ENCODE peak calls at places on chromosomes 5 and 9, in eight cellular contexts. E is fibroblast of mammary gland; W is A673; O is colonic mucosa; Z is NB4; Q is fibroblast of lung; S is naive thymus-derived CD4-positive, alpha-beta T cell; H is OCI-LY7. Y is an unnamed sample.

GRCh38 chr5:154132718-154133307 is 57.7 kb upstream of the GALNT10 start:
- DNase-seq in Z (no peak), O (no peak), H (no peak), Q (no peak), E (no peak), W (no peak), S (no peak), Y (no peak)

GRCh38 chr5:56116599-56117131 is 116.5 kb downstream of the ANKRD55 start:
- DNase-seq in Z (peak; percentile 83), O (no peak), W (no peak), S (no peak), Q (no peak), E (no peak), H (no peak), Y (no peak)

GRCh38 chr5:176743828-176744583 is 66.4 kb upstream of the UNC5A start:
- DNase-seq in Z (no peak), S (no peak), O (peak; percentile 8), W (no peak), Q (no peak), H (no peak), E (no peak), Y (no peak)

GRCh38 chr5:6545770-6546690 is 86.8 kb downstream of the NSUN2 start:
- DNase-seq in E (no peak), Q (no peak), H (no peak), O (peak; percentile 9), Z (no peak), S (no peak), W (peak; percentile 25), Y (no peak)

GRCh38 chr9:91211919-91212318 is 149.8 kb downstream of the AUH start:
- DNase-seq in Q (no peak), H (no peak), S (no peak), O (no peak), Z (no peak), E (no peak), W (no peak), Y (no peak)

GRCh38 chr9:117153021-117153420 is 261.8 kb downstream of the ASTN2 start:
- DNase-seq in Q (peak; percentile 46), S (no peak), W (no peak), Z (peak; percentile 1), E (peak; percentile 19), H (no peak), O (no peak), Y (no peak)

GRCh38 chr9:129550199-129550839 is 70.6 kb downstream of the C9orf50 start:
- DNase-seq in E (peak; percentile 49), Z (no peak), S (no peak), O (peak; percentile 65), W (peak; percentile 74), H (no peak), Q (peak; percentile 83), Y (peak; percentile 11)

GRCh38 chr5:2726366-2726765 is 25.1 kb downstream of the IRX2 start:
- DNase-seq in Z (no peak), E (no peak), W (no peak), Q (no peak), H (no peak), S (no peak), O (no peak), Y (no peak)

GRCh38 chr5:180799194-180799593 is 3.4 kb downstream of the MGAT1 start:
- DNase-seq in Z (no peak), S (no peak), H (no peak), E (no peak), W (no peak), O (peak; percentile 69), Q (no peak), Y (no peak)

GRCh38 chr9:3576358-3576757 is 50.6 kb upstream of the RFX3 start:
- DNase-seq in H (no peak), Q (no peak), E (no peak), O (no peak), W (no peak), Z (peak; percentile 85), S (no peak), Y (no peak)

GRCh38 chr9:86405926-86406325 is 51.7 kb upstream of the TUT7 start:
- DNase-seq in H (no peak), Q (peak; percentile 94), O (no peak), Z (peak; percentile 9), E (peak; percentile 98), S (no peak), W (peak; percentile 84), Y (peak; percentile 11)

GRCh38 chr5:528625-529511 is 4.6 kb upstream of the SLC9A3 start:
- DNase-seq in S (no peak), Z (peak; percentile 52), W (no peak), Q (no peak), H (no peak), O (no peak), E (no peak), Y (no peak)

GRCh38 chr9:80503692-80504400 is 932.1 kb downstream of the TLE4 start:
- DNase-seq in E (no peak), W (peak; percentile 20), Q (peak; percentile 2), Z (no peak), O (no peak), H (no peak), S (no peak), Y (no peak)

GRCh38 chr5:43839218-43839617 is 236.2 kb downstream of the NNT start:
- DNase-seq in H (no peak), W (no peak), S (no peak), E (peak; percentile 98), O (no peak), Z (no peak), Q (peak; percentile 63), Y (peak; percentile 50)

GRCh38 chr5:98042521-98042920 is 730.9 kb upstream of the RGMB start:
- DNase-seq in Q (no peak), H (no peak), E (no peak), S (no peak), Z (no peak), O (no peak), W (no peak), Y (no peak)

GRCh38 chr9:93091453-93092081 is 4.5 kb upstream of the CARD19 start:
- DNase-seq in O (peak; percentile 28), S (no peak), E (peak; percentile 97), Q (peak; percentile 91), W (peak; percentile 44), Z (peak; percentile 74), H (no peak), Y (no peak)

GRCh38 chr5:154865466-154866184 is 7.2 kb downstream of the CNOT8 start:
- DNase-seq in H (no peak), Z (no peak), Q (no peak), W (no peak), O (no peak), E (no peak), S (no peak), Y (no peak)

GRCh38 chr9:91816356-91816755 is 133.7 kb downstream of the ROR2 start:
- DNase-seq in O (no peak), Q (no peak), S (no peak), W (no peak), E (no peak), Z (no peak), H (no peak), Y (no peak)

GRCh38 chr9:6384732-6385131 is 28.3 kb upstream of the UHRF2 start:
- DNase-seq in H (peak; percentile 31), E (peak; percentile 16), Z (no peak), S (no peak), O (no peak), W (no peak), Q (no peak), Y (no peak)

GRCh38 chr5:32109236-32109635 is 64.9 kb downstream of the GOLPH3 start:
- DNase-seq in S (no peak), H (no peak), O (no peak), Z (no peak), E (peak; percentile 77), Q (peak; percentile 25), W (no peak), Y (peak; percentile 58)

DNA sequence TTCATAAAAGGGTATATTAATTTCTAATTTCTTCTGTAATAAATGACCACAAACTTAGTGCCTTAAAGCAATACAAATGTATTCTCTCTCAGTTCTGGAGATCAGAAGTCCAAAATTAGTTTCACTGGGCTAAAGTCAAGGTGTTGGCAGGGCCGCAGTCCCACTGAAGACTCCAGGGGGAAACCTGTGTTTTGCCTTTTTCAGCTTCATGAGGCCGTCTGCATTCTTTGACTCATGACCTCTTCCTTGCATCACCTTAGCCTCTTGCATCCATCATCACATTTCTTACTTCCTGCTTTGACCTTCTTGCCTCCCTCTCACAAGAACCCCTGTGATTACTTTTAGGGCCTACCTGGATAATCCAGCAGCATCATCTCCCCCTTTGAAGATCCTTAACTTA is 42.0 kb upstream of the ALDH1B1 start:
- DNase-seq in E (no peak), W (no peak), H (no peak), Q (no peak), Z (no peak), S (no peak), O (no peak), Y (no peak)
- H3K4me3 ChIP-seq in E (no peak overlapping the region), W (no peak overlapping the region), H (no peak overlapping the region), Q (no peak overlapping the region), Z (no peak overlapping the region), S (no peak overlapping the region), O (no peak overlapping the region), Y (no peak overlapping the region)

DNA sequence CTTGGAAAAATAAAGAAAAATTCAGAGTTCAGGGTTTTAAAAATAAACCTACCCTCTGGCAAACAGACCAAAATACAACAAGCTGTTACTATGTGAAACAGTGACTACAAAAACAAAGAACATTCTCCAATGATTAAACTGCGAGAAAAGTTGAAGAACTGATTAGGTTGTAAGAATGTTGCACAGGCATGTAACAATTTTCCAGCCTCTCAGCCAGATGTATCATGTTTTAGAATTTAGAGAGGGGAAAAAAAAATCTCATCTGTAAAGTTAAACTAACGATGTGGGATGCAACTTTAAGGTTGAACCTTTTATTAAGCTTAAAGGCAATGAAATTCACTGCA is 96.8 kb downstream of the MEF2C start:
- DNase-seq in O (no peak), H (no peak), E (peak; percentile 64), Z (no peak), S (no peak), Q (peak; percentile 81), W (no peak), Y (no peak)
- H3K4me3 ChIP-seq in O (no peak overlapping the region), H (no peak overlapping the region), E (no peak overlapping the region), Z (no peak overlapping the region), S (no peak overlapping the region), Q (peak overlapping the region; percentile 12), W (peak overlapping the region; percentile 9), Y (no peak overlapping the region)

DNA sequence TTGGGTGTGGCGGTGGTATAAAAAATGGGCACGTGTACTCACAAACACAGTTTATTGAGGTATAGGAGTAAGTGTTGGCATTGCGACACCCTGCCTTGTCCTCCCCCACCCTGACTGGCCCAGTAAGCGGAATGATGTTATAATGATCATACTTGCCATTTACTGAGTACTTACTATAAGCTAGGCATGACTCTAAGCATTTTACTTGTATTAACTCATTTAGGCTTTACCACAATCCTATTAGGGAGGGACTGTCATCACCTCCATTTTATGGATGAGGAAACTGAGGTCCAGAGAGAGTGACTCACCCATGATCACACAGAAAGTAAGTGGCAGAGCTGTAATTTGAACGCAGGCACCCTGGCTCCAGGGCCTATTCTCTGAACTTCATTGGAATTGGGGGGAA is 2.3 kb downstream of the SMIM3 start:
- DNase-seq in O (peak; percentile 84), E (peak; percentile 98), H (no peak), Q (peak; percentile 85), S (no peak), W (no peak), Z (peak; percentile 70), Y (no peak)
- H3K4me3 ChIP-seq in O (peak overlapping the region; percentile 67), E (peak overlapping the region; percentile 79), H (no peak overlapping the region), Q (peak overlapping the region; percentile 89), S (no peak overlapping the region), W (no peak overlapping the region), Z (peak overlapping the region; percentile 83), Y (no peak overlapping the region)

DNA sequence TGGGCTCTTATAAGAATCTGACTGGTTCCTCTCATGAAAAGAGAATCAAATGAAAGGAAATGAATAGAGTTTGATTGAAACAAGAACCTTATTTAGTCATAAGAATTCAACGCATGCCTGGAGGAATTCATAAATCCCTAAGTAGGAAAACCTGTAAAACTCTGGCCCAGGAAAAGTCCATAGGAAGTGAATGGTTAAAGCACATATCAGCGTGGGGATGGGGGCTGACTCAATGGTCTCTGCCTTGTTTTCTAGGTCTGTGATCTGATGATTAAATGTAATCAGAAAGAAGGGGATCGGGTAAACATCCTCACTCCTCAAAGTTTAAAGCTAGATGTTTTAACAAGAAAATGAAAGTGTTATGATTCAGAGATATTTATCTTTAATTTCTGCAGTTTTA is 759.4 kb upstream of the C9orf72 start:
- DNase-seq in W (peak; percentile 12), Z (no peak), O (no peak), E (no peak), H (no peak), Q (no peak), S (no peak), Y (no peak)
- H3K4me3 ChIP-seq in W (no peak overlapping the region), Z (no peak overlapping the region), O (no peak overlapping the region), E (no peak overlapping the region), H (no peak overlapping the region), Q (no peak overlapping the region), S (no peak overlapping the region), Y (no peak overlapping the region)

Y was measured in LNCaP clone FGC.